ENCODE peak calls at places on chromosomes 3 and 15, in five cellular contexts. L is stromal cell of bone marrow, R is AG20443, N is NCI-H1092 treated with DMSO at 0.1 percent for 48 hours, F is IMR-90. V is an unnamed sample.

GRCh38 chr15:63887630-63888029 is 53.9 kb upstream of the HERC1 start:
- DNase-seq in F (no peak), N (no peak), L (no peak), R (no peak), V (no peak)

GRCh38 chr3:114809668-114810413 is 337.2 kb downstream of the ZBTB20 start:
- DNase-seq in F (peak; percentile 65), N (no peak), L (peak; percentile 22), R (no peak), V (no peak)

GRCh38 chr3:38662544-38662943 is 13.1 kb upstream of the SCN5A start:
- DNase-seq in N (no peak), R (peak; percentile 8), F (peak; percentile 43), L (no peak), V (no peak)

GRCh38 chr15:45802140-45802539 is 167.3 kb downstream of the SQOR start:
- DNase-seq in L (no peak), R (no peak), N (peak; percentile 98), F (no peak), V (no peak)

GRCh38 chr3:67516496-67516895 is 137.9 kb downstream of the SUCLG2 start:
- DNase-seq in N (no peak), R (no peak), F (no peak), L (no peak), V (no peak)

GRCh38 chr3:50617096-50617791 is at the start of gene MAPKAPK3:
- DNase-seq in N (no peak), F (no peak), L (no peak), R (peak; percentile 28), V (no peak)

GRCh38 chr3:192365571-192365970 is 361.8 kb downstream of the FGF12 start:
- DNase-seq in L (no peak), F (no peak), R (no peak), N (no peak), V (no peak)

GRCh38 chr3:112640333-112640863 is 545 bp downstream of the CCDC80 start:
- DNase-seq in N (no peak), F (peak; percentile 90), R (peak; percentile 64), L (peak; percentile 79), V (peak; percentile 32)

GRCh38 chr3:107641572-107642307 is 119.0 kb downstream of the BBX start:
- DNase-seq in N (no peak), F (no peak), L (no peak), R (peak; percentile 21), V (no peak)

GRCh38 chr3:190117995-190118394 is 2.7 kb downstream of the P3H2 start:
- DNase-seq in L (no peak), F (peak; percentile 47), N (no peak), R (no peak), V (no peak)

V was measured in SK-N-SH.